ENCODE peak calls at places on chromosomes 2 and 18, in six cellular contexts. M is EL; G is G401; J is stimulated activated CD4-positive, alpha-beta T cell treated with anti-CD3 and anti-CD28 coated beads, Interleukin-15, amount 100 ng/mL, for 24 hours; A is spleen; Y is NT2/D1. E is an unnamed sample.

GRCh38 chr18:75880266-75880665 is 452.8 kb upstream of the SMIM21 start:
- DNase-seq in A (no peak), Y (no peak), M (no peak), G (no peak), J (no peak), E (no peak)

GRCh38 chr2:163347982-163348842 is 387.6 kb downstream of the FIGN start:
- DNase-seq in A (peak), J (no peak), G (peak), Y (peak), M (peak), E (peak)

GRCh38 chr2:219205165-219205538 is 1.4 kb upstream of the ZFAND2B start:
- DNase-seq in J (no peak), A (peak), Y (no peak), G (no peak), M (no peak), E (no peak)

GRCh38 chr2:203619192-203619878 is 84.2 kb upstream of the RAPH1 start:
- DNase-seq in G (no peak), M (no peak), Y (no peak), J (no peak), A (no peak), E (no peak)

GRCh38 chr2:235234711-235235110 is 259.1 kb upstream of the AGAP1 start:
- DNase-seq in A (no peak), Y (no peak), M (no peak), G (no peak), J (no peak), E (no peak)

GRCh38 chr2:74499940-74500577 is 656 bp upstream of the LBX2 start:
- DNase-seq in G (no peak), A (peak), Y (no peak), J (no peak), M (no peak), E (no peak)

GRCh38 chr2:154556607-154557006 is 141.9 kb upstream of the KCNJ3 start:
- DNase-seq in M (no peak), A (no peak), Y (no peak), G (no peak), J (no peak), E (no peak)

GRCh38 chr2:201420442-201421113 is 30.7 kb downstream of the TRAK2 start:
- DNase-seq in G (no peak), A (no peak), M (peak), Y (no peak), J (no peak), E (no peak)

GRCh38 chr18:62939925-62940324 is 224.6 kb downstream of the PHLPP1 start:
- DNase-seq in Y (no peak), M (no peak), G (no peak), A (no peak), J (no peak), E (no peak)

GRCh38 chr18:27136208-27136535 is 48.9 kb downstream of the CHST9 start:
- DNase-seq in Y (no peak), M (peak), J (no peak), A (no peak), G (no peak), E (no peak)

GRCh38 chr2:211401328-211401727 is 844.9 kb downstream of the CPS1 start:
- DNase-seq in Y (no peak), A (no peak), M (no peak), G (no peak), J (no peak), E (no peak)

GRCh38 chr2:49837894-49838293 is 683.6 kb upstream of the FSHR start:
- DNase-seq in J (no peak), G (no peak), A (no peak), Y (no peak), M (no peak), E (no peak)

GRCh38 chr2:144516417-144516980 is 3.4 kb downstream of the ZEB2 start:
- DNase-seq in G (no peak), J (peak), A (peak), M (peak), Y (no peak), E (no peak)

GRCh38 chr2:16962459-16962858 is 296.8 kb upstream of the CYRIA start:
- DNase-seq in G (no peak), J (no peak), M (no peak), A (no peak), Y (no peak), E (no peak)

GRCh38 chr2:64405476-64406406 is 48.2 kb upstream of the LGALSL start:
- DNase-seq in J (no peak), A (no peak), G (no peak), Y (no peak), M (peak), E (no peak)

GRCh38 chr18:63062246-63062645 is 257.3 kb downstream of the BCL2 start:
- DNase-seq in G (no peak), Y (no peak), J (no peak), M (no peak), A (no peak), E (no peak)

GRCh38 chr2:225411452-225411851 is 11.9 kb downstream of the NYAP2 start:
- DNase-seq in G (no peak), Y (no peak), A (no peak), M (peak), J (no peak), E (no peak)

GRCh38 chr2:101710690-101711318 is 13.3 kb downstream of the MAP4K4 start:
- DNase-seq in G (no peak), A (no peak), J (no peak), M (peak), Y (no peak), E (no peak)

GRCh38 chr2:145987797-145988196 is 1467.9 kb upstream of the ZEB2 start:
- DNase-seq in A (no peak), M (no peak), J (no peak), Y (no peak), G (no peak), E (no peak)

GRCh38 chr2:53600835-53601234 is 166.8 kb upstream of the CHAC2 start:
- DNase-seq in M (peak), Y (no peak), A (no peak), J (no peak), G (no peak), E (no peak)

GRCh38 chr2:126970583-126970982 is 71.9 kb downstream of the TEX51 start:
- DNase-seq in M (no peak), G (no peak), Y (peak), A (no peak), J (no peak), E (no peak)

GRCh38 chr2:98819350-98819749 is 88.4 kb upstream of the MGAT4A start:
- DNase-seq in G (no peak), J (no peak), Y (no peak), A (no peak), M (no peak), E (no peak)

GRCh38 chr18:60984496-60984895 is 348.7 kb upstream of the CDH20 start:
- DNase-seq in A (no peak), M (no peak), J (no peak), G (no peak), Y (no peak), E (no peak)

GRCh38 chr2:201704536-201704935 is 6.1 kb upstream of the MPP4 start:
- DNase-seq in Y (no peak), A (no peak), M (no peak), J (no peak), G (no peak), E (no peak)

GRCh38 chr18:7230646-7231349 is at the start of gene LRRC30:
- DNase-seq in J (no peak), G (no peak), Y (no peak), A (no peak), M (no peak), E (no peak)

GRCh38 chr18:8706981-8707940 is 1.9 kb downstream of the MTCL1 start:
- DNase-seq in Y (no peak), M (peak), J (peak), G (peak), A (peak), E (no peak)

GRCh38 chr2:191555092-191555742 is 122.7 kb upstream of the NABP1 start:
- DNase-seq in M (peak), G (peak), J (peak), Y (peak), A (peak), E (peak)

GRCh38 chr2:172252154-172252553 is 149.5 kb upstream of the DLX2 start:
- DNase-seq in J (no peak), M (no peak), G (no peak), A (no peak), Y (no peak), E (no peak)

GRCh38 chr2:85851253-85851955 is 37.4 kb downstream of the ST3GAL5 start:
- DNase-seq in Y (no peak), G (no peak), J (no peak), A (no peak), M (peak), E (no peak)

GRCh38 chr2:212021947-212022346 is 516.7 kb downstream of the ERBB4 start:
- DNase-seq in J (no peak), M (peak), Y (no peak), A (no peak), G (no peak), E (no peak)

GRCh38 chr2:172462393-172463381 is 35.3 kb downstream of the ITGA6 start:
- DNase-seq in Y (no peak), A (no peak), M (no peak), G (no peak), J (peak), E (no peak)

GRCh38 chr2:3036432-3037125 is 341.0 kb downstream of the EIPR1 start:
- DNase-seq in G (no peak), A (no peak), J (no peak), M (no peak), Y (no peak), E (no peak)

E was measured in neuronal stem cell.